ENCODE peak calls at places on chromosome 21, in four cellular contexts. One of them, this sample, is unnamed.

GRCh38 chr21:45450741-45451740 is 46.1 kb downstream of the COL18A1 start:
- DNase-seq in K562: no peak
- DNase-seq in GM12878: no peak
- DNase-seq in HL-60: no peak
- DNase-seq in this sample: no peak

GRCh38 chr21:31524140-31524539 is 135.4 kb upstream of the SOD1 start:
- DNase-seq in K562: no peak
- DNase-seq in GM12878: no peak
- DNase-seq in HL-60: no peak
- DNase-seq in this sample: no peak

GRCh38 chr21:45901061-45901690 is 80.4 kb upstream of the COL6A1 start:
- DNase-seq in K562: no peak
- DNase-seq in GM12878: no peak
- DNase-seq in HL-60: no peak
- DNase-seq in this sample: no peak

GRCh38 chr21:46639489-46640386 is 4.3 kb downstream of the PRMT2 start:
- DNase-seq in K562: no peak
- DNase-seq in GM12878: no peak
- DNase-seq in HL-60: no peak
- DNase-seq in this sample: no peak

GRCh38 chr21:18545908-18546307 is 142.3 kb upstream of the TMPRSS15 start:
- DNase-seq in K562: no peak
- DNase-seq in GM12878: no peak
- DNase-seq in HL-60: no peak
- DNase-seq in this sample: no peak

GRCh38 chr21:21715286-21715969 is 717.2 kb downstream of the NCAM2 start:
- DNase-seq in K562: no peak
- DNase-seq in GM12878: no peak
- DNase-seq in HL-60: no peak
- DNase-seq in this sample: no peak

GRCh38 chr21:33266784-33267135 is 593 bp downstream of the IL10RB start:
- DNase-seq in K562: peak
- DNase-seq in GM12878: no peak
- DNase-seq in HL-60: no peak
- DNase-seq in this sample: no peak

GRCh38 chr21:27954806-27955205 is 987.9 kb upstream of the ADAMTS5 start:
- DNase-seq in K562: no peak
- DNase-seq in GM12878: no peak
- DNase-seq in HL-60: no peak
- DNase-seq in this sample: no peak

GRCh38 chr21:23664193-23664694 is 1943.0 kb downstream of the MRPL39 start:
- DNase-seq in K562: no peak
- DNase-seq in GM12878: no peak
- DNase-seq in HL-60: no peak
- DNase-seq in this sample: no peak

GRCh38 chr21:34890724-34891609 is 158.1 kb downstream of the RUNX1 start:
- DNase-seq in K562: no peak
- DNase-seq in GM12878: no peak
- DNase-seq in HL-60: no peak
- DNase-seq in this sample: no peak

GRCh38 chr21:43972850-43973633 is 39.1 kb upstream of the TRAPPC10 start:
- DNase-seq in K562: peak
- DNase-seq in GM12878: no peak
- DNase-seq in HL-60: no peak
- DNase-seq in this sample: no peak

GRCh38 chr21:45974073-45975016 is 7.2 kb upstream of the COL6A1 start:
- DNase-seq in K562: no peak
- DNase-seq in GM12878: no peak
- DNase-seq in HL-60: no peak
- DNase-seq in this sample: peak

GRCh38 chr21:45506241-45506817 is 35.9 kb downstream of the SLC19A1 start:
- DNase-seq in K562: no peak
- DNase-seq in GM12878: no peak
- DNase-seq in HL-60: no peak
- DNase-seq in this sample: no peak

GRCh38 chr21:41501919-41502318 is 6.0 kb downstream of the TMPRSS2 start:
- DNase-seq in K562: no peak
- DNase-seq in GM12878: no peak
- DNase-seq in HL-60: no peak
- DNase-seq in this sample: no peak

GRCh38 chr21:33875026-33875695 is 40.4 kb downstream of the ATP5PO start:
- DNase-seq in K562: no peak
- DNase-seq in GM12878: no peak
- DNase-seq in HL-60: no peak
- DNase-seq in this sample: no peak

GRCh38 chr21:24076179-24076578 is 1531.1 kb downstream of the MRPL39 start:
- DNase-seq in K562: no peak
- DNase-seq in GM12878: no peak
- DNase-seq in HL-60: no peak
- DNase-seq in this sample: no peak

GRCh38 chr21:19049567-19049966 is 646.0 kb upstream of the TMPRSS15 start:
- DNase-seq in K562: no peak
- DNase-seq in GM12878: no peak
- DNase-seq in HL-60: no peak
- DNase-seq in this sample: no peak

GRCh38 chr21:45320261-45320990 is 32.7 kb upstream of the POFUT2 start:
- DNase-seq in K562: no peak
- DNase-seq in GM12878: no peak
- DNase-seq in HL-60: no peak
- DNase-seq in this sample: no peak

GRCh38 chr21:22965455-22966125 is 1967.4 kb downstream of the NCAM2 start:
- DNase-seq in K562: no peak
- DNase-seq in GM12878: no peak
- DNase-seq in HL-60: no peak
- DNase-seq in this sample: no peak

GRCh38 chr21:31142600-31142999 is 104.3 kb upstream of the KRTAP19-8 start:
- DNase-seq in K562: no peak
- DNase-seq in GM12878: no peak
- DNase-seq in HL-60: no peak
- DNase-seq in this sample: no peak

GRCh38 chr21:33202464-33203363 is 27.0 kb upstream of the IFNAR2 start:
- DNase-seq in K562: no peak
- DNase-seq in GM12878: no peak
- DNase-seq in HL-60: no peak
- DNase-seq in this sample: no peak

GRCh38 chr21:17454315-17455027 is 58.4 kb upstream of the CXADR start:
- DNase-seq in K562: peak
- DNase-seq in GM12878: no peak
- DNase-seq in HL-60: no peak
- DNase-seq in this sample: peak

GRCh38 chr21:33751120-33751519 is 108.8 kb downstream of the ITSN1 start:
- DNase-seq in K562: peak
- DNase-seq in GM12878: no peak
- DNase-seq in HL-60: no peak
- DNase-seq in this sample: no peak

GRCh38 chr21:45451771-45452182 is 46.8 kb downstream of the COL18A1 start:
- DNase-seq in K562: no peak
- DNase-seq in GM12878: no peak
- DNase-seq in HL-60: no peak
- DNase-seq in this sample: no peak

GRCh38 chr21:45078371-45078770 is 4.0 kb downstream of the ADARB1 start:
- DNase-seq in K562: no peak
- DNase-seq in GM12878: no peak
- DNase-seq in HL-60: no peak
- DNase-seq in this sample: no peak

GRCh38 chr21:32524010-32524719 is 61.2 kb downstream of the TCP10L start:
- DNase-seq in K562: no peak
- DNase-seq in GM12878: no peak
- DNase-seq in HL-60: no peak
- DNase-seq in this sample: no peak

GRCh38 chr21:14545906-14546480 is at the start of gene SAMSN1:
- DNase-seq in K562: peak
- DNase-seq in GM12878: peak
- DNase-seq in HL-60: no peak
- DNase-seq in this sample: no peak

GRCh38 chr21:34280987-34281386 is 82.8 kb upstream of the KCNE2 start:
- DNase-seq in K562: no peak
- DNase-seq in GM12878: no peak
- DNase-seq in HL-60: no peak
- DNase-seq in this sample: no peak

GRCh38 chr21:15037095-15037730 is 27.6 kb downstream of the NRIP1 start:
- DNase-seq in K562: no peak
- DNase-seq in GM12878: no peak
- DNase-seq in HL-60: no peak
- DNase-seq in this sample: no peak

GRCh38 chr21:41622831-41623548 is 115.0 kb upstream of the TMPRSS2 start:
- DNase-seq in K562: no peak
- DNase-seq in GM12878: no peak
- DNase-seq in HL-60: no peak
- DNase-seq in this sample: no peak

GRCh38 chr21:34881421-34881820 is 167.7 kb downstream of the RUNX1 start:
- DNase-seq in K562: no peak
- DNase-seq in GM12878: no peak
- DNase-seq in HL-60: no peak
- DNase-seq in this sample: no peak

GRCh38 chr21:26144026-26144425 is 26.5 kb downstream of the APP start:
- DNase-seq in K562: no peak
- DNase-seq in GM12878: no peak
- DNase-seq in HL-60: no peak
- DNase-seq in this sample: no peak

GRCh38 chr21:35377505-35378090 is 328.5 kb upstream of the RUNX1 start:
- DNase-seq in K562: no peak
- DNase-seq in GM12878: no peak
- DNase-seq in HL-60: no peak
- DNase-seq in this sample: no peak

GRCh38 chr21:26461500-26461899 is 111.6 kb downstream of the CYYR1 start:
- DNase-seq in K562: no peak
- DNase-seq in GM12878: no peak
- DNase-seq in HL-60: no peak
- DNase-seq in this sample: no peak

GRCh38 chr21:39531777-39532333 is 80.1 kb downstream of the SH3BGR start:
- DNase-seq in K562: no peak
- DNase-seq in GM12878: no peak
- DNase-seq in HL-60: no peak
- DNase-seq in this sample: no peak

GRCh38 chr21:46024983-46025860 is 43.7 kb downstream of the COL6A1 start:
- DNase-seq in K562: no peak
- DNase-seq in GM12878: no peak
- DNase-seq in HL-60: no peak
- DNase-seq in this sample: no peak

GRCh38 chr21:38476385-38476784 is 21.9 kb downstream of the ERG start:
- DNase-seq in K562: peak
- DNase-seq in GM12878: no peak
- DNase-seq in HL-60: peak
- DNase-seq in this sample: no peak
- TF ChIP-seq POLR2AphosphoS5 in K562: peak
- TF ChIP-seq POLR2AphosphoS5 in GM12878: no peak
- TF ChIP-seq POLR2AphosphoS5 in HL-60: peak
- TF ChIP-seq POLR2AphosphoS5 in this sample: no peak

GRCh38 chr21:42887321-42887720 is 5.8 kb upstream of the NDUFV3 start:
- DNase-seq in K562: no peak
- DNase-seq in GM12878: no peak
- DNase-seq in HL-60: no peak
- DNase-seq in this sample: no peak

GRCh38 chr21:42878678-42878992 is 704 bp downstream of the WDR4 start:
- DNase-seq in K562: no peak
- DNase-seq in GM12878: no peak
- DNase-seq in HL-60: no peak
- DNase-seq in this sample: no peak

GRCh38 chr21:42878993-42879787 is at the start of gene WDR4:
- DNase-seq in K562: peak
- DNase-seq in GM12878: peak
- DNase-seq in HL-60: peak
- DNase-seq in this sample: peak

GRCh38 chr21:42880352-42880751 is 1.0 kb upstream of the WDR4 start:
- DNase-seq in K562: no peak
- DNase-seq in GM12878: no peak
- DNase-seq in HL-60: no peak
- DNase-seq in this sample: no peak

GRCh38 chr21:42883921-42884320 is 4.6 kb upstream of the WDR4 start:
- DNase-seq in K562: no peak
- DNase-seq in GM12878: no peak
- DNase-seq in HL-60: no peak
- DNase-seq in this sample: no peak
- TF ChIP-seq SPI1 in K562: no peak
- TF ChIP-seq SPI1 in GM12878: no peak
- TF ChIP-seq SPI1 in HL-60: no peak
- TF ChIP-seq SPI1 in this sample: no peak

GRCh38 chr21:36791695-36792451 is 93.0 kb downstream of the SIM2 start:
- DNase-seq in K562: no peak
- DNase-seq in GM12878: no peak
- DNase-seq in HL-60: no peak
- DNase-seq in this sample: no peak

GRCh38 chr21:36792505-36792967 is 93.6 kb downstream of the SIM2 start:
- DNase-seq in K562: no peak
- DNase-seq in GM12878: no peak
- DNase-seq in HL-60: no peak
- DNase-seq in this sample: no peak

GRCh38 chr21:36791150-36791549 is 92.2 kb downstream of the SIM2 start:
- DNase-seq in K562: no peak
- DNase-seq in GM12878: no peak
- DNase-seq in HL-60: no peak
- DNase-seq in this sample: no peak

GRCh38 chr21:36788116-36788515 is 89.2 kb downstream of the SIM2 start:
- DNase-seq in K562: no peak
- DNase-seq in GM12878: no peak
- DNase-seq in HL-60: peak
- DNase-seq in this sample: no peak

GRCh38 chr21:36790616-36791015 is 91.7 kb downstream of the SIM2 start:
- DNase-seq in K562: no peak
- DNase-seq in GM12878: no peak
- DNase-seq in HL-60: no peak
- DNase-seq in this sample: no peak
- TF ChIP-seq POLR2AphosphoS5 in K562: no peak
- TF ChIP-seq POLR2AphosphoS5 in GM12878: no peak
- TF ChIP-seq POLR2AphosphoS5 in HL-60: no peak
- TF ChIP-seq POLR2AphosphoS5 in this sample: no peak

GRCh38 chr21:16085436-16085835 is 355.7 kb downstream of the USP25 start:
- DNase-seq in K562: no peak
- DNase-seq in GM12878: no peak
- DNase-seq in HL-60: no peak
- DNase-seq in this sample: no peak

GRCh38 chr21:16086121-16086520 is 356.3 kb downstream of the USP25 start:
- DNase-seq in K562: no peak
- DNase-seq in GM12878: no peak
- DNase-seq in HL-60: no peak
- DNase-seq in this sample: no peak

GRCh38 chr21:16086936-16087335 is 357.2 kb downstream of the USP25 start:
- DNase-seq in K562: no peak
- DNase-seq in GM12878: no peak
- DNase-seq in HL-60: no peak
- DNase-seq in this sample: no peak

GRCh38 chr21:16082038-16082816 is 352.4 kb downstream of the USP25 start:
- DNase-seq in K562: no peak
- DNase-seq in GM12878: no peak
- DNase-seq in HL-60: no peak
- DNase-seq in this sample: no peak

GRCh38 chr21:16084776-16085364 is 355.1 kb downstream of the USP25 start:
- DNase-seq in K562: no peak
- DNase-seq in GM12878: no peak
- DNase-seq in HL-60: no peak
- DNase-seq in this sample: no peak
- TF ChIP-seq SPI1 in K562: no peak
- TF ChIP-seq SPI1 in GM12878: no peak
- TF ChIP-seq SPI1 in HL-60: no peak
- TF ChIP-seq SPI1 in this sample: no peak

GRCh38 chr21:42735944-42736343 is 82.5 kb downstream of the PDE9A start:
- DNase-seq in K562: no peak
- DNase-seq in GM12878: no peak
- DNase-seq in HL-60: no peak
- DNase-seq in this sample: no peak
- TF ChIP-seq POLR2AphosphoS5 in K562: no peak
- TF ChIP-seq POLR2AphosphoS5 in GM12878: no peak
- TF ChIP-seq POLR2AphosphoS5 in HL-60: no peak
- TF ChIP-seq POLR2AphosphoS5 in this sample: no peak